ENCODE peak calls at places on chromosomes 7 and 10, in six cellular contexts. N is CD4-positive, CD25-positive, alpha-beta regulatory T cell; G is HCT116; K is ovary; A is astrocyte; U is neural progenitor cell. P is an unnamed sample. For H3K9me3 and H3K4me1, the result is how much of the 10 kb centered on the place peaks cover.

GRCh38 chr10:116713846-116714245 is 28.5 kb downstream of the HSPA12A start:
- DNase-seq in N (no peak), G (no peak), K (no peak), A (no peak), U (no peak), P (no peak)

GRCh38 chr10:47189802-47190201 is 110.2 kb upstream of the GDF10 start:
- DNase-seq in N (no peak), G (no peak), K (no peak), A (no peak), U (no peak), P (no peak)

GRCh38 chr10:130576427-130576826 is 440.2 kb downstream of the GLRX3 start:
- DNase-seq in N (no peak), G (no peak), K (no peak), A (no peak), U (no peak), P (no peak)

GRCh38 chr7:55526770-55527169 is 45.5 kb downstream of the VOPP1 start:
- DNase-seq in N (no peak), G (no peak), K (no peak), A (no peak), U (peak), P (no peak)

GRCh38 chr7:33784000-33784399 is 121.3 kb upstream of the BMPER start:
- DNase-seq in N (no peak), G (no peak), K (no peak), A (no peak), U (no peak), P (no peak)

GRCh38 chr7:7662527-7662926 is 22.0 kb downstream of the UMAD1 start:
- DNase-seq in N (no peak), G (no peak), K (no peak), A (no peak), U (peak), P (no peak)

GRCh38 chr7:29408841-29409243 is 154.8 kb upstream of the PRR15 start:
- DNase-seq in N (peak), G (peak), K (peak), A (peak), U (peak), P (no peak)

GRCh38 chr10:13633689-13634088 is 46.9 kb downstream of the PRPF18 start:
- DNase-seq in N (no peak), G (no peak), K (no peak), A (peak), U (peak), P (no peak)

GRCh38 chr10:46268076-46268881 is 18.5 kb upstream of the ANTXRL start:
- DNase-seq in N (no peak), G (no peak), K (no peak), A (no peak), U (no peak), P (no peak)

GRCh38 chr7:26485421-26486019 is 193.9 kb downstream of the SNX10 start:
- DNase-seq in N (no peak), G (no peak), K (no peak), A (no peak), U (no peak), P (no peak)

GRCh38 chr7:121023683-121024507 is 35.4 kb downstream of the CPED1 start:
- DNase-seq in N (no peak), G (no peak), K (no peak), A (no peak), U (no peak), P (no peak)

GRCh38 chr7:16223963-16224707 is 197.2 kb downstream of the CRPPA start:
- DNase-seq in N (no peak), G (no peak), K (no peak), A (no peak), U (no peak), P (no peak)

GRCh38 chr7:70913924-70914323 is 218.0 kb upstream of the GALNT17 start:
- DNase-seq in N (no peak), G (no peak), K (no peak), A (no peak), U (no peak), P (no peak)

GRCh38 chr10:92418221-92418620 is 127.3 kb downstream of the MARCHF5 start:
- DNase-seq in N (no peak), G (no peak), K (no peak), A (no peak), U (no peak), P (no peak)

GRCh38 chr10:33813415-33813814 is 478.9 kb upstream of the NRP1 start:
- DNase-seq in N (no peak), G (no peak), K (no peak), A (no peak), U (no peak), P (no peak)

GRCh38 chr10:33810986-33811385 is 476.5 kb upstream of the NRP1 start:
- DNase-seq in N (no peak), G (no peak), K (peak), A (no peak), U (no peak), P (no peak)

GRCh38 chr10:33815776-33816175 is 481.3 kb upstream of the NRP1 start:
- DNase-seq in N (no peak), G (no peak), K (no peak), A (no peak), U (no peak), P (no peak)

GRCh38 chr10:33813871-33814270 is 479.4 kb upstream of the NRP1 start:
- DNase-seq in N (no peak), G (no peak), K (no peak), A (no peak), U (no peak), P (no peak)

DNA sequence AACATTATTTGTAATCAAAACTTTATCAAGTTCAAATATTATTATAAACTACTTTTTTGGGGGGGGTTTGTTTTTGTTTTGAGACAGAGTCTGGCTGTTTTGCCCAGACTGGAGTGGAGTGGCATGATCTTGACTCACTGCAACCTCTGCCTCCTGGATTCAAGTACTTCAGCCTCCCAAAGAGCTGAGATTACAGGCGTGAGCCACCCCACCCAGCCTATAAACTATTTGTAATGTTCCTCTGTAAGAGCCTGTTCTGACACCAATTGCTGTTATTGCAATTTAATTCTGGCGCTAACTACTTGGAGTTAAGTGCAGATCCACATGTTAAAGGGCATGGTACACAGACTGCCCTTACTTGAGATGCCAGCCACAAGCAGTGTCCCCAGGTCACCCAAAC is 478.1 kb upstream of the NRP1 start:
- DNase-seq in N (no peak), G (no peak), K (no peak), A (no peak), U (no peak), P (no peak)
- H3K9me3 ChIP-seq in N (under half), G (under half), K (under half), A (under half), U (under half), P (under half)

DNA sequence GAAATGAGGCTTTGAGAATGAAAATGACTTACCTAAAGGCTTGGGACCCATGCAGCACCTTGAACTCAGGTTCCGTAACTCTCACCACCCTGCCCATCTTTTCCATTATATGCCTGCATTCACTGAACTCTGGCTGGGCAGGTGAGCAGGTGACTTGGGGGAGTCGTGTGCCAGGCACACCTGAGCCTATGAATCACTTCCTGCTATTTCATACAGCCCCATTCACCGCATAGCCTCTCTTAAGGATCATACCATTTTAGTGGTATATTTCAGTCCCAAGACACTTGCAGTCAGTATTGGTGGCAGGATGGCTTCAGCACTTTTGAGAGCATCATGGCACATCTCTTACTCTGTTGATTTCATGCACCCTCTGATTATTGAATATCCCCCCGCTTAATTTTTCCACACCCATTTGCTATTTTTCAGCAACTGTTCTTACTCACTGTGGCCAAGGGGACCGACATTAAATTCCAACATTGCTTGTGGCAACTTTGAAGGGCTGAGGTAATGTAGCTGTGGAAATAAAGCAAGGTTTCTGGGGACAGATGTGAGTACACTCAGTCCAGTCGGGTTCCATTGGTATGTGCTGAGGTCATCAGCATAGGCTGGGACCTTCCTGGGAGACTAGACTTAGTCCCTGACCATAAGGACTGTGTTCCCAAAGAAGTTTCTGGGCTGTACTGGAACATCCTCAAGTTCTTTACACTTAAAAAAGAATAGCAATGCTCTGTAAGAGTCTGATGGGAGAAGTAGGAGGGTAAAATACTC is 39.8 kb upstream of the ZNF438 start:
- DNase-seq in N (no peak), G (no peak), K (no peak), A (peak), U (no peak), P (no peak)
- H3K27ac ChIP-seq in N (no peak), G (no peak), K (no peak), A (peak), U (no peak), P (no peak)

GRCh38 chr7:50656141-50656895 is 91.1 kb upstream of the DDC start:
- DNase-seq in N (no peak), G (no peak), K (no peak), A (no peak), U (no peak), P (peak)
- H3K4me1 ChIP-seq in N (under half), G (under half), K (under half), A (under half), U (under half), P (half or more)

DNA sequence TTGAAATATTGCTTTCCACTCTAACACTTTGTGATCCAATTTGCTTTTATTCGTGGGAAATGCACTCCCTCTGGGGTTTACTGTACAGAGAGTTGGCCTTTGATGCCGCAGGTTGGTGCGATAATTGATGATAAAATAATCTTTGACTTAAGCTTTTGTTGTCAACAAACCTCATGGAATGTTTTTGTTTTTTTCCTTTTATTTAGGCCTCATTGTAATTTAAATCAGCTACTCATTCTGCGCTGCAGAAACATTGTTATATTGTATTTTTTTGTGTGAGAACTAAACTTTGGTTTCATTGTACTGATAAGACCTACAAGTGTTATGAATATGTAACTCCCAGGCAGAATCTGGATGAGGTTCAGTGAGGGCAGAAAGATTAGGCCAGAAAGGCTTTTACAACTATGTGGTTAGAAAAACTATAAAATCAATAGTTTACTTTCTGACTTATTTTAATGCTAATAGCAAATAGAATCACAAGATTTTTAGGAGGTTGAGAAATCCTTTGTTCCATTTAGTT is 76.8 kb upstream of the POM121L12 start:
- DNase-seq in N (no peak), G (no peak), K (no peak), A (no peak), U (no peak), P (no peak)
- H3K9me3 ChIP-seq in N (under half), G (under half), K (under half), A (under half), U (under half), P (under half)

GRCh38 chr10:52314007-52314821 is at the start of gene DKK1:
- DNase-seq in N (no peak), G (peak), K (peak), A (peak), U (peak), P (peak)

GRCh38 chr10:52312999-52313349 is 1.1 kb upstream of the DKK1 start:
- DNase-seq in N (no peak), G (no peak), K (no peak), A (no peak), U (peak), P (no peak)

GRCh38 chr10:52313350-52314006 is 603 bp upstream of the DKK1 start:
- DNase-seq in N (no peak), G (peak), K (no peak), A (no peak), U (peak), P (no peak)

GRCh38 chr10:52308251-52309031 is 5.6 kb upstream of the DKK1 start:
- DNase-seq in N (no peak), G (no peak), K (peak), A (peak), U (peak), P (peak)
- H3K27ac ChIP-seq in N (no peak), G (no peak), K (no peak), A (peak), U (no peak), P (no peak)

GRCh38 chr10:94131885-94132284 is 138.2 kb downstream of the PLCE1 start:
- DNase-seq in N (no peak), G (no peak), K (no peak), A (peak), U (no peak), P (no peak)
- H3K4me1 ChIP-seq in N (under half), G (under half), K (under half), A (under half), U (under half), P (under half)

GRCh38 chr7:157976406-157976805 is 611.2 kb downstream of the PTPRN2 start:
- DNase-seq in N (no peak), G (no peak), K (no peak), A (no peak), U (no peak), P (peak)

GRCh38 chr7:157974678-157975230 is 612.9 kb downstream of the PTPRN2 start:
- DNase-seq in N (no peak), G (no peak), K (no peak), A (no peak), U (no peak), P (no peak)

GRCh38 chr7:157977306-157977705 is 610.3 kb downstream of the PTPRN2 start:
- DNase-seq in N (no peak), G (no peak), K (no peak), A (no peak), U (no peak), P (peak)

GRCh38 chr7:157973971-157974677 is 613.5 kb downstream of the PTPRN2 start:
- DNase-seq in N (no peak), G (no peak), K (no peak), A (no peak), U (no peak), P (peak)

DNA sequence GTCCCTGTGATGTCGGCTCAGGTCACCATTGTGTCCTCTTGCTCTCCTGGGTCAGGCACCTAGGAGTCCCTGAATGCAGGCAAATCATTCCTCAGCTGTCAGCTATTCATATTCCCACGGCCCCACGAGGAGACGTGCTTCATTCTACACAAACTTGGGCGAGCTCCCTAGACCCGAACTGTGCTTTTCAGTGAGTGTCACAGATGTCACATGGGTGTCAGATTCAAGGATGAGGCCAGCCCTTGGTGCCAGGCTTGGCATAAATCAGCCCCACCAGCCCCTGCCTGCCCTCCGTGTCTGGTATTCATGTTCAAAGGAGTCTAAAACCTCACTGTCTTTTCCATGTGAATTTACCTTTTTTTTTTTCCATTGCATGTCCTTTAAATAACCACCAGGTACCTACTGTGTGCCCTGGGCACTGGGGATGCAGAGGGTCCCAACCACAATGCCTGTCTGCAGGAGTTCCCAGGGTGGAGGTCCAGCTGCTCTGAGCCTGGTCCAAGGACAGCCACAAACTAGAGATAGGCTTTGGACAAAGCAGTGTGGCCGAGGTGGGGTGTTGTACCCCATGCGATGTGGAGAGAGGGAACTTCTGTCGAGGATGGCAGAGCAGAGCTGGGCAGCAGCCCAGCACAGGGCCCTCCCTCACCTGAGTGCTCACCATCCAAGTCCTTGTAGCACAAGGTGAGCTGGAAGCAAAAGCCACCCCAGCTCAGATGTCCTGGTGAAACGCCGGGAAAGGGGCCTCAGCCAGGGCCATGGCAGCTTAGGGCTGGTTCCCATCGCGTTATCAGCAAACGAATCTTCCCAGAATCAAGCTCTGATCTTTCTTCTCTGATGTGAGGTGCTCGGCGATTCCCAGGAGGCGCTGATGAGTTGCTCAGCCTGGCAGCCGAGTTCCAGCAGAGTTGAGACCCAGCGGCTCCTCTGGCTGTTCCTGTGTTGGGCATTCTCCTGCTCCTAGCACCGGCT is 611.9 kb downstream of the PTPRN2 start:
- DNase-seq in N (no peak), G (no peak), K (no peak), A (no peak), U (no peak), P (peak)
- H3K9me3 ChIP-seq in N (under half), G (under half), K (under half), A (under half), U (under half), P (under half)

GRCh38 chr7:134645478-134645877 is 1.2 kb upstream of the BPGM start:
- DNase-seq in N (no peak), G (no peak), K (no peak), A (no peak), U (peak), P (no peak)

GRCh38 chr7:134643131-134643530 is 3.5 kb upstream of the BPGM start:
- DNase-seq in N (no peak), G (no peak), K (no peak), A (no peak), U (no peak), P (no peak)

GRCh38 chr7:134646425-134647305 is at the start of gene BPGM:
- DNase-seq in N (peak), G (peak), K (peak), A (peak), U (peak), P (peak)

GRCh38 chr7:134648456-134648855 is 1.8 kb downstream of the BPGM start:
- DNase-seq in N (no peak), G (no peak), K (no peak), A (no peak), U (no peak), P (no peak)

GRCh38 chr7:134645935-134646334 is 718 bp upstream of the BPGM start:
- DNase-seq in N (no peak), G (no peak), K (no peak), A (peak), U (no peak), P (no peak)
- H3K27ac ChIP-seq in N (peak), G (no peak), K (peak), A (peak), U (no peak), P (peak)

GRCh38 chr10:123637326-123637880 is 28.8 kb upstream of the GPR26 start:
- DNase-seq in N (no peak), G (peak), K (no peak), A (no peak), U (no peak), P (no peak)
- H3K4me1 ChIP-seq in N (under half), G (half or more), K (under half), A (under half), U (under half), P (under half)